ENCODE peak calls at places on chromosomes 2 and 18, in seven cellular contexts. N is body of pancreas, X is Ammon's horn, V is left lung, C is adipocyte, J is Right ventricle myocardium superior, T is NCI-H2081. O is an unnamed sample.

GRCh38 chr2:118122768-118123335 is 34.6 kb downstream of the INSIG2 start:
- DNase-seq in N (no peak), X (no peak), V (no peak), C (no peak), J (no peak), T (no peak), O (no peak)

GRCh38 chr2:174615951-174616436 is 18.4 kb upstream of the WIPF1 start:
- DNase-seq in N (no peak), X (no peak), V (no peak), C (peak; percentile 45), J (no peak), T (no peak), O (no peak)

GRCh38 chr2:22734373-22735045 is 650.5 kb upstream of the KLHL29 start:
- DNase-seq in N (peak; percentile 22), X (no peak), V (no peak), C (no peak), J (no peak), T (no peak), O (no peak)

GRCh38 chr2:205734436-205734835 is 52.1 kb downstream of the NRP2 start:
- DNase-seq in N (peak; percentile 42), X (peak; percentile 80), V (no peak), C (peak; percentile 86), J (no peak), T (no peak), O (peak; percentile 92)

GRCh38 chr2:20401495-20401855 is 45.4 kb upstream of the RHOB start:
- DNase-seq in N (no peak), X (no peak), V (no peak), C (no peak), J (no peak), T (no peak), O (peak; percentile 48)

GRCh38 chr18:77203071-77203470 is 46.6 kb upstream of the GALR1 start:
- DNase-seq in N (no peak), X (no peak), V (no peak), C (peak; percentile 42), J (no peak), T (no peak), O (no peak)

GRCh38 chr2:46645681-46646162 is 166.4 kb downstream of the TMEM247 start:
- DNase-seq in N (peak; percentile 38), X (no peak), V (no peak), C (peak; percentile 85), J (peak; percentile 57), T (no peak), O (peak; percentile 76)

GRCh38 chr2:240868286-240869108 is at the start of gene AGXT:
- DNase-seq in N (no peak), X (no peak), V (peak; percentile 67), C (peak; percentile 56), J (no peak), T (peak; percentile 82), O (peak; percentile 52)

GRCh38 chr2:231397011-231397927 is 1.8 kb downstream of the B3GNT7 start:
- DNase-seq in N (no peak), X (no peak), V (peak; percentile 53), C (no peak), J (peak; percentile 20), T (no peak), O (no peak)

GRCh38 chr18:54250846-54251251 is 18.5 kb upstream of the POLI start:
- DNase-seq in N (no peak), X (no peak), V (no peak), C (no peak), J (no peak), T (no peak), O (no peak)

GRCh38 chr2:147424766-147425165 is 420.1 kb upstream of the ACVR2A start:
- DNase-seq in N (no peak), X (no peak), V (no peak), C (no peak), J (no peak), T (peak; percentile 11), O (no peak)

GRCh38 chr18:43589611-43590151 is 312.4 kb upstream of the SYT4 start:
- DNase-seq in N (no peak), X (no peak), V (peak; percentile 68), C (no peak), J (no peak), T (no peak), O (no peak)

O was measured in sigmoid colon.